ENCODE peak calls at places on chromosomes 16 and 17, in four cellular contexts. S is HFF-Myc, M is type B pancreatic cell, R is neural crest cell. B is an unnamed sample.

GRCh38 chr16:67242138-67242730 is 5.0 kb downstream of the FHOD1 start:
- DNase-seq in M (no peak), R (no peak), S (no peak), B (no peak)

GRCh38 chr17:80630721-80631120 is 86.1 kb downstream of the RPTOR start:
- DNase-seq in M (no peak), S (no peak), R (no peak), B (no peak)

GRCh38 chr17:67575325-67575724 is 142.4 kb upstream of the NOL11 start:
- DNase-seq in R (no peak), S (no peak), M (no peak), B (peak)

GRCh38 chr16:4316732-4317461 is 1.0 kb downstream of the GLIS2 start:
- DNase-seq in S (no peak), R (no peak), M (no peak), B (no peak)

GRCh38 chr17:5486206-5487124 is at the start of gene MIS12:
- DNase-seq in S (peak), R (peak), M (peak), B (peak)

GRCh38 chr17:1275962-1276736 is 3.3 kb upstream of the TRARG1 start:
- DNase-seq in R (peak), M (no peak), S (no peak), B (peak)

GRCh38 chr16:53872248-53873221 is 168.6 kb downstream of the FTO start:
- DNase-seq in R (no peak), M (no peak), S (no peak), B (no peak)

GRCh38 chr17:10069301-10069700 is 129.1 kb downstream of the GAS7 start:
- DNase-seq in S (no peak), R (no peak), M (no peak), B (no peak)

GRCh38 chr17:14308965-14309879 is 8.3 kb downstream of the HS3ST3B1 start:
- DNase-seq in M (peak), R (peak), S (no peak), B (peak)
- TF ChIP-seq CTCF in M (no peak), R (no peak), S (no peak), B (no peak)

GRCh38 chr16:85752511-85753420 is 1.9 kb upstream of the C16orf74 start:
- DNase-seq in R (peak), M (no peak), S (no peak), B (no peak)
- TF ChIP-seq CTCF in R (peak), M (peak), S (no peak), B (no peak)

GRCh38 chr16:72532896-72533295 is 360.9 kb upstream of the PMFBP1 start:
- DNase-seq in M (no peak), S (no peak), R (no peak), B (no peak)

GRCh38 chr16:72530434-72530833 is 358.5 kb upstream of the PMFBP1 start:
- DNase-seq in M (no peak), R (no peak), S (peak), B (no peak)
- TF ChIP-seq CTCF in M (no peak), R (no peak), S (peak), B (no peak)

GRCh38 chr17:77741109-77741508 is 217.4 kb upstream of the TNRC6C start:
- DNase-seq in R (no peak), M (no peak), S (no peak), B (no peak)
- TF ChIP-seq CTCF in R (peak), M (peak), S (peak), B (peak)

GRCh38 chr16:30637952-30638351 is 12.8 kb upstream of the PRR14 start:
- DNase-seq in R (no peak), M (no peak), S (peak), B (no peak)
- TF ChIP-seq CTCF in R (peak), M (peak), S (peak), B (peak)